ENCODE peak calls at places on chromosomes 1 and 21, in seven cellular contexts. B, J, G, E, Y, N and P are unnamed samples.

GRCh38 chr1:210908257-210908656 is 225.7 kb downstream of the KCNH1 start:
- DNase-seq in E (no peak), J (no peak), N (no peak), Y (no peak), G (no peak), B (peak; percentile 82), P (no peak)

GRCh38 chr1:172423336-172423735 is 2.9 kb downstream of the C1orf105 start:
- DNase-seq in B (no peak), N (no peak), Y (no peak), G (no peak), J (no peak), E (no peak), P (no peak)

GRCh38 chr1:98763488-98764141 is 102.1 kb downstream of the SNX7 start:
- DNase-seq in B (no peak), G (no peak), E (no peak), Y (no peak), J (no peak), N (no peak), P (no peak)

GRCh38 chr1:17919525-17920439 is 164.6 kb downstream of the ACTL8 start:
- DNase-seq in G (no peak), N (peak; percentile 13), B (peak; percentile 27), Y (peak; percentile 54), J (no peak), E (no peak), P (peak; percentile 67)

GRCh38 chr1:195899762-195900352 is 708.4 kb downstream of the KCNT2 start:
- DNase-seq in B (no peak), N (no peak), G (no peak), E (no peak), Y (no peak), J (no peak), P (no peak)

GRCh38 chr1:100710881-100711660 is 8.5 kb upstream of the VCAM1 start:
- DNase-seq in B (no peak), J (no peak), Y (no peak), G (no peak), E (no peak), N (no peak), P (no peak)

GRCh38 chr1:240508950-240509349 is 103.0 kb downstream of the GREM2 start:
- DNase-seq in N (no peak), B (no peak), G (no peak), Y (no peak), E (no peak), J (no peak), P (no peak)

GRCh38 chr1:75855010-75855409 is 58.3 kb downstream of the MSH4 start:
- DNase-seq in N (no peak), J (no peak), E (no peak), B (no peak), G (no peak), Y (no peak), P (no peak)

GRCh38 chr1:28921286-28921869 is 7.0 kb downstream of the EPB41 start:
- DNase-seq in Y (no peak), J (no peak), N (no peak), G (no peak), E (no peak), B (no peak), P (no peak)

GRCh38 chr1:173400387-173400995 is 76.6 kb upstream of the PRDX6 start:
- DNase-seq in N (no peak), E (no peak), B (peak; percentile 2), J (no peak), Y (no peak), G (no peak), P (no peak)

GRCh38 chr1:17790383-17791054 is 35.4 kb downstream of the ACTL8 start:
- DNase-seq in N (no peak), G (no peak), Y (peak; percentile 49), E (no peak), B (no peak), J (no peak), P (peak; percentile 64)

GRCh38 chr1:3176820-3177219 is 107.8 kb downstream of the PRDM16 start:
- DNase-seq in J (no peak), N (no peak), G (no peak), Y (no peak), B (no peak), E (no peak), P (no peak)

GRCh38 chr1:21673277-21673780 is 4.2 kb upstream of the RAP1GAP start:
- DNase-seq in N (peak; percentile 45), B (peak; percentile 22), E (no peak), J (peak; percentile 56), Y (peak; percentile 87), G (no peak), P (peak; percentile 88)

GRCh38 chr1:61873581-61873980 is 131.3 kb downstream of the PATJ start:
- DNase-seq in J (no peak), B (no peak), N (no peak), E (no peak), Y (no peak), G (no peak), P (no peak)

GRCh38 chr21:33266784-33267135 is 593 bp downstream of the IL10RB start:
- DNase-seq in B (peak; percentile 42), E (no peak), N (no peak), J (no peak), G (no peak), Y (no peak), P (no peak)

GRCh38 chr1:94612555-94613204 is 71.1 kb upstream of the F3 start:
- DNase-seq in N (no peak), Y (no peak), G (no peak), B (no peak), E (no peak), J (no peak), P (no peak)

GRCh38 chr1:87179076-87179475 is 149.6 kb upstream of the LMO4 start:
- DNase-seq in Y (no peak), G (no peak), J (no peak), B (no peak), N (no peak), E (no peak), P (no peak)

GRCh38 chr1:8040586-8040985 is 14.5 kb upstream of the ERRFI1 start:
- DNase-seq in Y (peak; percentile 89), J (no peak), B (peak; percentile 73), G (no peak), N (no peak), E (no peak), P (no peak)

GRCh38 chr1:115953180-115953579 is 23.1 kb upstream of the SLC22A15 start:
- DNase-seq in E (no peak), G (no peak), B (no peak), Y (no peak), N (no peak), J (no peak), P (no peak)

GRCh38 chr1:21842606-21843162 is 30.6 kb downstream of the LDLRAD2 start:
- DNase-seq in B (no peak), J (no peak), N (no peak), Y (no peak), G (no peak), E (no peak), P (no peak)

GRCh38 chr1:77802026-77802425 is 22.6 kb downstream of the MIGA1 start:
- DNase-seq in B (no peak), J (no peak), G (no peak), N (no peak), Y (no peak), E (no peak), P (no peak)

GRCh38 chr1:81407463-81407862 is 393.3 kb upstream of the ADGRL2 start:
- DNase-seq in N (no peak), B (peak; percentile 72), Y (no peak), J (no peak), E (no peak), G (no peak), P (no peak)

GRCh38 chr1:76944942-76945341 is 77.7 kb downstream of the ST6GALNAC5 start:
- DNase-seq in Y (no peak), J (no peak), G (no peak), B (no peak), E (no peak), N (no peak), P (no peak)

GRCh38 chr1:234584926-234585325 is 25.1 kb downstream of the IRF2BP2 start:
- DNase-seq in B (peak; percentile 73), Y (no peak), N (peak; percentile 29), J (no peak), E (no peak), G (no peak), P (no peak)

GRCh38 chr1:1996207-1996651 is 7.4 kb downstream of the CFAP74 start:
- DNase-seq in B (no peak), J (no peak), Y (no peak), G (no peak), E (peak; percentile 15), N (no peak), P (no peak)

GRCh38 chr1:152347116-152347728 is 12.6 kb downstream of the FLG2 start:
- DNase-seq in G (no peak), N (peak; percentile 52), B (peak; percentile 56), J (no peak), Y (no peak), E (no peak), P (no peak)

GRCh38 chr1:12003762-12004161 is 15.5 kb upstream of the MIIP start:
- DNase-seq in J (no peak), G (no peak), B (no peak), E (no peak), N (no peak), Y (no peak), P (no peak)

GRCh38 chr1:39699419-39699818 is 8.2 kb upstream of the HPCAL4 start:
- DNase-seq in B (no peak), Y (no peak), N (no peak), G (no peak), J (no peak), E (no peak), P (no peak)

GRCh38 chr1:172134087-172134731 is 286.3 kb upstream of the C1orf105 start:
- DNase-seq in B (no peak), E (no peak), J (no peak), Y (no peak), N (no peak), G (no peak), P (no peak)